ENCODE peak calls at places on chromosomes 5 and 9, in seven cellular contexts. D, C, R, H, W, L and F are unnamed samples. For H3K36me3, the result is how much of the 10 kb centered on the place peaks cover.

GRCh38 chr9:106588601-106589000 is 274.4 kb upstream of the ZNF462 start:
- DNase-seq in L (no peak), D (peak), R (no peak), H (no peak), W (no peak), C (no peak), F (no peak)

GRCh38 chr5:143083006-143083405 is 312.8 kb downstream of the ARHGAP26 start:
- DNase-seq in H (no peak), W (no peak), D (no peak), C (no peak), R (no peak), L (no peak), F (no peak)

GRCh38 chr9:37036237-37037136 is 2.4 kb upstream of the PAX5 start:
- DNase-seq in C (no peak), H (peak), R (no peak), W (no peak), D (peak), L (peak), F (peak)

GRCh38 chr5:93422652-93423332 is 158.2 kb downstream of the NR2F1-AS1 start:
- DNase-seq in D (no peak), R (no peak), C (no peak), H (no peak), W (no peak), L (no peak), F (no peak)

GRCh38 chr9:121781143-121781542 is 129.7 kb downstream of the DAB2IP start:
- DNase-seq in C (no peak), W (no peak), D (no peak), L (no peak), R (no peak), H (no peak), F (no peak)

GRCh38 chr5:132497488-132497997 is 7.0 kb upstream of the IRF1 start:
- DNase-seq in C (peak), H (peak), R (no peak), W (peak), L (peak), D (peak), F (peak)

GRCh38 chr5:64612349-64612961 is 77.8 kb upstream of the SHISAL2B start:
- DNase-seq in W (peak), R (peak), L (peak), C (no peak), H (peak), D (peak), F (peak)

GRCh38 chr9:133510926-133511505 is 13.7 kb downstream of the MYMK start:
- DNase-seq in C (no peak), D (no peak), R (no peak), H (no peak), L (no peak), W (no peak), F (no peak)

GRCh38 chr9:131739988-131740648 is at the start of gene RAPGEF1:
- DNase-seq in L (peak), D (peak), R (peak), H (peak), W (peak), C (peak), F (peak)

GRCh38 chr9:125758986-125759811 is 12.0 kb downstream of the PBX3 start:
- DNase-seq in H (peak), L (peak), D (peak), R (no peak), C (no peak), W (peak), F (no peak)

GRCh38 chr9:19201899-19202891 is 28.3 kb upstream of the DENND4C start:
- DNase-seq in D (no peak), W (no peak), H (no peak), L (no peak), C (peak), R (no peak), F (peak)

GRCh38 chr9:124320062-124320973 is 62.6 kb downstream of the NEK6 start:
- DNase-seq in W (peak), R (peak), D (peak), H (peak), L (peak), C (peak), F (peak)

GRCh38 chr5:34866989-34867471 is 28.1 kb downstream of the TTC23L start:
- DNase-seq in L (no peak), R (no peak), D (no peak), C (peak), W (no peak), H (no peak), F (no peak)

GRCh38 chr9:136278894-136279293 is 25.0 kb downstream of the CCDC187 start:
- DNase-seq in C (no peak), L (no peak), W (no peak), H (no peak), R (no peak), D (no peak), F (no peak)

GRCh38 chr5:173452506-173452905 is 124.3 kb upstream of the STC2 start:
- DNase-seq in R (no peak), C (no peak), H (no peak), D (no peak), L (no peak), W (no peak), F (no peak)

GRCh38 chr5:168883253-168883880 is 304.2 kb upstream of the PANK3 start:
- DNase-seq in C (no peak), R (no peak), W (no peak), D (no peak), L (no peak), H (no peak), F (peak)

GRCh38 chr5:96844476-96844990 is 31.8 kb upstream of the ERAP2 start:
- DNase-seq in L (no peak), D (peak), W (no peak), C (no peak), H (peak), R (no peak), F (no peak)

GRCh38 chr5:151063590-151063989 is 17.2 kb downstream of the TNIP1 start:
- DNase-seq in C (no peak), L (no peak), H (no peak), R (no peak), D (peak), W (peak), F (peak)

GRCh38 chr5:126659805-126660483 is 59.2 kb downstream of the PHAX start:
- DNase-seq in C (no peak), L (no peak), D (no peak), H (no peak), R (no peak), W (no peak), F (no peak)

GRCh38 chr5:2895196-2895595 is 143.7 kb upstream of the IRX2 start:
- DNase-seq in D (no peak), R (no peak), H (no peak), C (peak), W (no peak), L (no peak), F (no peak)

GRCh38 chr5:168366124-168366523 is 74.7 kb downstream of the WWC1 start:
- DNase-seq in H (peak), C (no peak), W (no peak), D (peak), L (no peak), R (no peak), F (no peak)

GRCh38 chr5:134609232-134609851 is 23.3 kb downstream of the SAR1B start:
- DNase-seq in D (no peak), C (no peak), W (no peak), R (no peak), L (no peak), H (no peak), F (no peak)

GRCh38 chr9:133994359-133995011 is 2.4 kb upstream of the VAV2 start:
- DNase-seq in L (peak), H (peak), D (peak), C (peak), R (peak), W (peak), F (peak)

GRCh38 chr9:131981116-131981847 is 98.4 kb downstream of the MED27 start:
- DNase-seq in D (no peak), R (no peak), H (no peak), W (no peak), C (no peak), L (no peak), F (no peak)

GRCh38 chr5:133861161-133861737 is 107.2 kb downstream of the C5orf15 start:
- DNase-seq in H (no peak), L (no peak), D (no peak), W (no peak), C (no peak), R (no peak), F (no peak)

GRCh38 chr5:1130218-1130946 is 18.5 kb upstream of the SLC12A7 start:
- DNase-seq in L (peak), R (no peak), W (no peak), C (no peak), D (no peak), H (no peak), F (peak)
- H3K4me3 ChIP-seq in L (no peak), R (no peak), W (no peak), C (no peak), D (no peak), H (no peak), F (no peak)

GRCh38 chr9:69326261-69326660 is 1.2 kb downstream of the ENTREP1 start:
- DNase-seq in L (no peak), W (peak), D (no peak), C (no peak), R (no peak), H (no peak), F (no peak)
- H3K36me3 ChIP-seq in L (under half), W (under half), D (under half), C (under half), R (under half), H (under half), F (under half)

DNA sequence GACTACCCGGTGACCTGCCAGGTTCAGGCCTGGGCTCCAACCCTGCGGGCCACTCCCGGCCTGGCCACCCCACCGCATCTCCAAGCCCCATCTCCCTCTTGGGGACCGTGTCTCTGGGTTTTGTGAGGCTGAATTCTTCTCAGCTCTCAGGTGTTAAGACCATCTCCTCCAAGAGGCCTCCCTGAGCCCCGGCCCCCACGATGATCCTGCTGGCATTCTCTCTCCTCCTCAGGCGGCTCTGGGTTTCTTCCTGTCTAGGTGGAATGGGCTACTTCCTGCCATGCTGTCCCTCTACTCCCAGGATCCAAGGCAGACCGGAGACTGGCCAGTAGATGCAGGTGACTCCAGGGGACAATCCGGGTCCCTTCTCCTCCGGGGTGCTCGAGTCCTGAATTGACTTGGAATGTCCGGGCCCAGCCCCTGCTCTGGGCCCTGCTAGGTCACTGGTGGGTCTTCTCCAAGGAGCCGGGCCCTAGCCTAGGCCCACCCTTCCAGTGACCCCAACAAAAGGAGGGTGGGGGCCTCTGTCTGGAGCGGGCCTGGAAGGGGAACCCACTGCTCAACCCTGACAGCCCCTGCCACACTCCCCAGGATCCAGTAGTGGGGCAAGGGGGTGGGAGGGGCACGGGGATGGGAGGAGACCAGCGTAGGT is 219.8 kb downstream of the C9orf50 start:
- DNase-seq in R (no peak), L (no peak), C (no peak), H (no peak), W (no peak), D (no peak), F (peak)
- H3K4me3 ChIP-seq in R (no peak), L (no peak), C (no peak), H (no peak), W (no peak), D (no peak), F (no peak)

DNA sequence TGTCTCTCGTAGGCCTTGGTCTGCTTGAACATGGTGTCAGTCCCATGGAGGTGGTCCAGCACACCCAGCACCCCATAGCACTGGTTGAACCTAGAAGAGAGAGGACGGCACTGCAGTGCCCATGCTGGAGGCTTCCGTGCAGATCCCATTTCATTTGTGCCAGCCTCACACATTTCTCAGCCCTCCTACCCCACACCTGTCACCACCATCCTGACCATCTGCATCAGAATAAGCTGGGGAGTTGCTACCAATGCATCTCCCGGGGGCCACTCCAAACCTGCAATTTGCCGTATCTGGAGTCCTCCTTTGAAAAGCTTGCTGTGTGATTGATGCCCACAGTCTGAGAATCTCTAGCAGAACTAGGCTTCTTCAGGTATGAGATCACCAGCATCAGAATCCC is 30.0 kb downstream of the FAXDC2 start:
- DNase-seq in L (no peak), D (no peak), C (no peak), H (no peak), R (no peak), W (no peak), F (no peak)
- H3K36me3 ChIP-seq in L (half or more), D (under half), C (under half), H (half or more), R (under half), W (half or more), F (under half)

GRCh38 chr5:72556351-72557146 is 49.3 kb upstream of the ZNF366 start:
- DNase-seq in W (peak), L (peak), C (peak), D (peak), H (peak), R (peak), F (peak)
- H3K4me3 ChIP-seq in W (peak), L (no peak), C (peak), D (peak), H (no peak), R (no peak), F (peak)

GRCh38 chr5:68299575-68299974 is 84.0 kb downstream of the PIK3R1 start:
- DNase-seq in R (no peak), W (no peak), C (no peak), H (no peak), D (no peak), L (no peak), F (no peak)
- H3K36me3 ChIP-seq in R (under half), W (half or more), C (under half), H (under half), D (under half), L (half or more), F (under half)